ENCODE peak calls at places on chromosomes 3 and 15, in five cellular contexts. I, B, J, P and H are unnamed samples.

GRCh38 chr15:44782516-44782915 is 46.2 kb downstream of the TRIM69 start:
- DNase-seq in B (no peak), I (no peak), J (no peak), P (no peak), H (no peak)

GRCh38 chr3:76873509-76874242 is 166.2 kb upstream of the ROBO2 start:
- DNase-seq in J (no peak), P (no peak), I (no peak), B (no peak), H (no peak)

GRCh38 chr3:5430701-5431100 is 243.2 kb downstream of the EDEM1 start:
- DNase-seq in B (no peak), I (no peak), P (no peak), J (no peak), H (no peak)

GRCh38 chr3:181006541-181006940 is 17.0 kb upstream of the DNAJC19 start:
- DNase-seq in I (no peak), P (no peak), J (no peak), B (no peak), H (no peak)

GRCh38 chr3:172383306-172383796 is 64.9 kb downstream of the GHSR start:
- DNase-seq in J (no peak), B (no peak), P (no peak), I (no peak), H (no peak)

GRCh38 chr15:20355256-20355868 is 186.2 kb downstream of the GOLGA6L6 start:
- DNase-seq in P (no peak), I (no peak), J (no peak), B (no peak), H (no peak)

GRCh38 chr3:177126015-177126773 is 71.1 kb downstream of the TBL1XR1 start:
- DNase-seq in P (peak; percentile 79), I (no peak), J (no peak), B (no peak), H (peak; percentile 81)

GRCh38 chr15:25677719-25678497 is 185.2 kb downstream of the ATP10A start:
- DNase-seq in B (no peak), J (no peak), P (no peak), I (no peak), H (no peak)

GRCh38 chr3:63364495-63364894 is 86.4 kb downstream of the SYNPR start:
- DNase-seq in I (no peak), B (no peak), P (peak; percentile 59), J (no peak), H (no peak)

GRCh38 chr15:71093089-71094024 is 21.9 kb upstream of the THSD4 start:
- DNase-seq in P (peak; percentile 88), B (no peak), I (peak; percentile 72), J (peak; percentile 70), H (no peak)

GRCh38 chr3:113200351-113200750 is 11.0 kb upstream of the BOC start:
- DNase-seq in I (no peak), J (no peak), P (no peak), B (no peak), H (no peak)

GRCh38 chr3:7504886-7505775 is 644.2 kb downstream of the GRM7 start:
- DNase-seq in J (peak; percentile 22), I (no peak), B (peak; percentile 71), P (peak; percentile 91), H (no peak)

GRCh38 chr3:123883656-123884257 is 375 bp downstream of the MYLK start:
- DNase-seq in P (peak; percentile 47), I (no peak), B (no peak), J (peak; percentile 18), H (no peak)

GRCh38 chr3:159841766-159842165 is 146.9 kb upstream of the IL12A start:
- DNase-seq in P (no peak), J (no peak), I (no peak), B (no peak), H (no peak)

GRCh38 chr15:83545803-83546534 is 98.8 kb downstream of the SH3GL3 start:
- DNase-seq in J (no peak), P (peak; percentile 7), I (no peak), B (no peak), H (no peak)

GRCh38 chr15:55999635-56000034 is 6.2 kb upstream of the NEDD4 start:
- DNase-seq in I (no peak), B (no peak), P (peak; percentile 11), J (no peak), H (no peak)

GRCh38 chr3:107641572-107642307 is 119.0 kb downstream of the BBX start:
- DNase-seq in P (no peak), B (no peak), J (no peak), I (no peak), H (no peak)

GRCh38 chr3:104126864-104127553 is 1239.7 kb upstream of the ALCAM start:
- DNase-seq in I (no peak), J (no peak), B (no peak), P (no peak), H (no peak)

GRCh38 chr15:95120595-95120994 is 889.2 kb downstream of the MCTP2 start:
- DNase-seq in B (no peak), J (no peak), P (no peak), I (no peak), H (no peak)

GRCh38 chr3:129892857-129893615 is 475 bp downstream of the TMCC1 start:
- DNase-seq in P (peak; percentile 52), B (no peak), J (peak; percentile 22), I (no peak), H (no peak)

GRCh38 chr15:82140859-82141258 is 95.0 kb upstream of the MEX3B start:
- DNase-seq in J (no peak), I (no peak), P (no peak), B (no peak), H (no peak)

GRCh38 chr15:90286678-90287077 is 21.2 kb downstream of the NGRN start:
- DNase-seq in J (peak; percentile 55), B (peak; percentile 43), I (no peak), P (peak; percentile 44), H (no peak)

GRCh38 chr3:177385831-177386301 is 188.6 kb upstream of the TBL1XR1 start:
- DNase-seq in I (no peak), J (no peak), B (no peak), P (peak; percentile 88), H (peak; percentile 5)